ENCODE peak calls at places on chromosomes 12 and 14, in nine cellular contexts. W is stimulated activated CD8-positive, alpha-beta memory T cell treated with anti-CD3 and anti-CD28 coated beads, Interleukin-2, amount 100 ng/mL, for 48 hours; P is psoas muscle; U is LoVo; R is stimulated activated CD4-positive, alpha-beta T cell treated with anti-CD3 and anti-CD28 coated beads, TNF-alpha, amount 100 ng/mL, for 1 hour; N is HEK293T; Z is germinal center; M is K562; Y is heart left ventricle. C is an unnamed sample.

GRCh38 chr14:98904677-98905076 is 367.3 kb downstream of the BCL11B start:
- DNase-seq in W (no peak), P (no peak), U (no peak), R (no peak), N (no peak), Z (no peak), M (no peak), Y (no peak), C (no peak)

GRCh38 chr12:47982311-47982710 is 18.9 kb downstream of the TMEM106C start:
- DNase-seq in W (no peak), P (no peak), U (no peak), R (no peak), N (no peak), Z (no peak), M (no peak), Y (no peak), C (no peak)

GRCh38 chr12:129325566-129325965 is 472.3 kb downstream of the GLT1D1 start:
- DNase-seq in W (no peak), P (no peak), U (no peak), R (no peak), N (no peak), Z (no peak), M (no peak), Y (no peak), C (no peak)

GRCh38 chr12:3496964-3497363 is 6.0 kb downstream of the PRMT8 start:
- DNase-seq in W (no peak), P (no peak), U (no peak), R (no peak), N (peak; percentile 11), Z (no peak), M (no peak), Y (no peak), C (no peak)

GRCh38 chr12:63989301-63989845 is 144.9 kb downstream of the SRGAP1 start:
- DNase-seq in W (no peak), P (no peak), U (no peak), R (no peak), N (no peak), Z (no peak), M (no peak), Y (no peak), C (no peak)

GRCh38 chr12:132046561-132046960 is 96.8 kb downstream of the EP400 start:
- DNase-seq in W (no peak), P (no peak), U (no peak), R (no peak), N (no peak), Z (no peak), M (no peak), Y (no peak), C (no peak)

GRCh38 chr14:73235531-73236155 is 1.7 kb upstream of the PAPLN start:
- DNase-seq in W (no peak), P (no peak), U (no peak), R (no peak), N (no peak), Z (no peak), M (no peak), Y (no peak), C (no peak)

GRCh38 chr12:90801776-90802175 is 153.2 kb downstream of the CCER1 start:
- DNase-seq in W (no peak), P (no peak), U (peak; percentile 28), R (no peak), N (no peak), Z (no peak), M (no peak), Y (no peak), C (no peak)

GRCh38 chr14:70254476-70254961 is 65.8 kb upstream of the SLC8A3 start:
- DNase-seq in W (no peak), P (peak; percentile 47), U (peak; percentile 77), R (no peak), N (peak; percentile 39), Z (no peak), M (peak; percentile 8), Y (peak; percentile 41), C (peak; percentile 69)

GRCh38 chr14:94390372-94391086 is 2.1 kb upstream of the SERPINA1 start:
- DNase-seq in W (no peak), P (peak; percentile 44), U (peak; percentile 44), R (no peak), N (no peak), Z (no peak), M (no peak), Y (peak; percentile 74), C (no peak)

GRCh38 chr12:13187399-13187798 is 9.1 kb upstream of the EMP1 start:
- DNase-seq in W (no peak), P (no peak), U (no peak), R (no peak), N (no peak), Z (no peak), M (no peak), Y (no peak), C (no peak)

GRCh38 chr12:49189731-49190314 is 943 bp upstream of the TUBA1A start:
- DNase-seq in W (no peak), P (no peak), U (no peak), R (no peak), N (no peak), Z (no peak), M (no peak), Y (no peak), C (no peak)

GRCh38 chr14:60204104-60204842 is 39.1 kb upstream of the DHRS7 start:
- DNase-seq in W (no peak), P (no peak), U (no peak), R (no peak), N (no peak), Z (peak; percentile 26), M (no peak), Y (no peak), C (peak; percentile 69)

GRCh38 chr12:127803545-127803944 is 463.4 kb upstream of the TMEM132C start:
- DNase-seq in W (no peak), P (no peak), U (no peak), R (no peak), N (no peak), Z (no peak), M (no peak), Y (no peak), C (no peak)

GRCh38 chr12:22812531-22812930 is 187.6 kb downstream of the ETNK1 start:
- DNase-seq in W (no peak), P (no peak), U (no peak), R (no peak), N (no peak), Z (no peak), M (no peak), Y (no peak), C (no peak)

C was measured in GM06990.